ENCODE peak calls at places on chromosomes 1 and 21, in nine cellular contexts. Q is HCT116, P is prostate gland, N is uterus, S is spleen, J is IMR-90, G is sigmoid colon, O is right lobe of liver, M is heart left ventricle. U is an unnamed sample.

GRCh38 chr1:204367193-204367858 is 7.6 kb upstream of the PLEKHA6 start:
- DNase-seq in Q (no peak), J (no peak), G (no peak), S (no peak), M (no peak), O (no peak), P (no peak), N (no peak), U (no peak)

GRCh38 chr1:107862064-107862463 is 102.9 kb downstream of the VAV3 start:
- DNase-seq in G (no peak), Q (no peak), O (no peak), J (no peak), N (no peak), S (no peak), P (no peak), M (no peak), U (no peak)

GRCh38 chr1:32828341-32828740 is 10.9 kb downstream of the S100PBP start:
- DNase-seq in N (no peak), J (peak), P (no peak), S (no peak), M (no peak), G (no peak), Q (no peak), O (no peak), U (no peak)

GRCh38 chr1:15735304-15736034 is 589 bp upstream of the SLC25A34 start:
- DNase-seq in M (peak), J (no peak), G (no peak), P (no peak), N (no peak), O (no peak), S (no peak), Q (no peak), U (peak)

GRCh38 chr1:112284796-112285195 is 111.2 kb upstream of the CTTNBP2NL start:
- DNase-seq in Q (no peak), M (no peak), P (no peak), G (no peak), N (no peak), O (no peak), J (no peak), S (no peak), U (no peak)

GRCh38 chr1:205017766-205018165 is 25.2 kb upstream of the CNTN2 start:
- DNase-seq in O (no peak), G (no peak), J (no peak), Q (no peak), N (no peak), S (no peak), M (no peak), P (no peak), U (no peak)

GRCh38 chr1:26035959-26036755 is 9.8 kb downstream of the SLC30A2 start:
- DNase-seq in M (peak), P (peak), G (peak), Q (peak), J (peak), O (peak), N (peak), S (peak), U (peak)

GRCh38 chr1:26784023-26784871 is 3.5 kb upstream of the PIGV start:
- DNase-seq in M (peak), P (peak), O (peak), S (no peak), J (peak), N (peak), G (peak), Q (no peak), U (peak)

GRCh38 chr1:234716907-234717375 is 107.0 kb upstream of the IRF2BP2 start:
- DNase-seq in N (no peak), J (no peak), O (no peak), M (no peak), Q (no peak), S (no peak), P (no peak), G (peak), U (no peak)

GRCh38 chr1:63000508-63000907 is 216.6 kb downstream of the ATG4C start:
- DNase-seq in S (no peak), J (no peak), O (no peak), Q (no peak), M (no peak), P (no peak), N (no peak), G (no peak), U (no peak)

GRCh38 chr1:228004887-228005462 is 1.8 kb upstream of the WNT3A start:
- DNase-seq in M (no peak), G (peak), S (peak), Q (no peak), N (peak), J (no peak), P (no peak), O (no peak), U (peak)

GRCh38 chr1:210711825-210712224 is 383.1 kb downstream of the HHAT start:
- DNase-seq in J (no peak), S (no peak), Q (no peak), G (no peak), M (peak), P (no peak), N (no peak), O (peak), U (no peak)
- TF ChIP-seq CTCF in J (no peak), S (no peak), Q (peak), G (no peak), M (peak), P (no peak), N (no peak), O (peak), U (no peak)

GRCh38 chr21:42839271-42840231 is 39.8 kb downstream of the WDR4 start:
- DNase-seq in O (no peak), S (peak), P (no peak), Q (no peak), J (no peak), M (no peak), G (no peak), N (peak), U (peak)
- TF ChIP-seq POLR2A in O (no peak), S (no peak), P (no peak), Q (no peak), J (no peak), M (no peak), G (no peak), N (no peak), U (no peak)

GRCh38 chr1:202540448-202540847 is 169.8 kb downstream of the SYT2 start:
- DNase-seq in P (no peak), O (no peak), M (no peak), G (no peak), Q (no peak), J (no peak), S (no peak), N (no peak), U (no peak)
- H3K27ac ChIP-seq in P (peak), O (peak), M (peak), G (peak), Q (no peak), J (no peak), S (peak), N (peak), U (peak)

DNA sequence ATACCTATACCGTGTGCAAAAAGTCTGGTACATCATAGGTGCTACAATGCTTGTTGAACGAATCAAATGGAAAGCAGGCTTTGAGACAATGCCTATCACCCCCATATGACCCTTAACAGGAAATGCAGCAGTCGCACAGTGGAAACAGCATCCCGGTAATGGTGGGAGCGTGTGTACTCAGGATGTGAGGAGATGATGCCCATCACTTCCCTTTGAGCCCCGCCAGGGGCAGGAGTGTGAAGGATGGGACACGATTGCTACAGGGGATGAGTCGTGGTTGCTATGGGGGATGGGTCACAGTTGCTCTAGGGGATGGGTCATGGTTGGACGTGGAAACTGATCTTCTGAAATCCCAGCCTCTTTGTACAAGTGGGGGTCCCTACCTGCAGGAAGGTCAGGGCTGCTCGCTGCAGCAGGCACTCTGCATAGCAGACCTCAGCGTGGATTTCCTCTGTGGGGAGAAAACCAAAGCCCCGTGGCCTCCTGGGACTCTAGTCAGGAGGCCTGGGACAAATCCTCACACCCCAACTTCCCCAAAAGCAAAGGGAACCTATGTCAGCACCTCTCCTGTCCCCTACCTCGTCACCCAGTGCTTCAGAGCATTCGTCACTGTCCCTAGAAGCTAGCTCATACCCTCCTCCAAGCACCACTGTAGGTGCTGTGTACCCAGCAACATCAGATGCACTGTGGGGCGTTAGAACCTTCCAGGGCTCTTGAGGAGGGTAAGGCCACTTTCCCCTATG is 19.3 kb downstream of the TTC39A start:
- DNase-seq in Q (no peak), G (peak), S (no peak), P (no peak), O (no peak), M (no peak), N (no peak), J (no peak), U (no peak)
- TF ChIP-seq CTCF in Q (no peak), G (no peak), S (no peak), P (no peak), O (no peak), M (no peak), N (no peak), J (no peak), U (no peak)

GRCh38 chr1:224392411-224393249 is 36.0 kb downstream of the CNIH4 start:
- DNase-seq in Q (no peak), N (no peak), J (peak), O (no peak), G (no peak), M (no peak), P (no peak), S (no peak), U (no peak)
- TF ChIP-seq POLR2A in Q (no peak), N (no peak), J (no peak), O (no peak), G (no peak), M (no peak), P (no peak), S (no peak), U (no peak)

GRCh38 chr1:30189818-30190480 is 533.4 kb downstream of the MATN1 start:
- DNase-seq in Q (no peak), J (no peak), O (no peak), S (no peak), G (no peak), P (no peak), N (no peak), M (no peak), U (no peak)
- H3K27ac ChIP-seq in Q (no peak), J (no peak), O (no peak), S (no peak), G (no peak), P (no peak), N (no peak), M (no peak), U (no peak)

DNA sequence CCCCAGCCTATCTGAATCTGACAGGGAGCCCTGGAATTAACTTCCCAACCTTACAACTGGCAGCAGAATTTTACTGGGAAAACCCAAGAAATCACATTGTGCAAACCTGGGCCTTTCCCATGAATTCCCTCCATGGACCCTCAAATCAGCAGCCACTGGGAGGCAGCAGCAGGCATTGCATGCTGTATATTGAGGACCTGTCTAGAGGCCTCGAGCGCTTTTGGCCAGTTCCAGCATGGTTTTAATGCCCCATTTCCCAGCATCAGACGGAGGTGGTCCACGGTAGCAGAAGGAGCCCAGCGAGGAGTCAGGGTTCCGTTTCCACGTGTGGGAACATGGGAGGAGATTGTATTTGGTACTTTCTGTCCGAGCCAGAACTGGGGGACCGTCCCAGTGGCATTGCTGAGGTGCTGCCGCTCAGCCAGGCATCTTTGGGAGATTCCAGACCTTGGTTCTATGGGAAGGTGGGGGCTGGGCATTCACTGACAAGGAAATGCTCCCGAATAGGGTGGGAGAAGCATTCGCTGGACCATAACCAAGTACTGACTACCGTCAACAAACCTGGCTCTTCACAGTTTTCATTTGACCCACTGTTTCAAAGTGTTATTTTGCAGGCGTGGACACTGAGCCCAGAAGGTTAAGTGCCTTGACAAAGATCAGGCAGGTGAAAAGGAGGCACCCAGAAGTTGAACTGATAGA is 15.9 kb downstream of the BMP8A start:
- DNase-seq in O (no peak), P (no peak), J (no peak), G (peak), S (peak), Q (no peak), M (no peak), N (no peak), U (no peak)
- TF ChIP-seq CTCF in O (no peak), P (no peak), J (peak), G (no peak), S (no peak), Q (peak), M (no peak), N (no peak), U (no peak)

U was measured in stomach.